ENCODE peak calls at places on chromosome 1, in eight cellular contexts. One of them, this sample, is unnamed.

GRCh38 chr1:211296396-211296795 is 30.2 kb upstream of the TRAF5 start:
- DNase-seq in activated naive CD4-positive, alpha-beta T cell treated with anti-CD3 and anti-CD28 coated beads, Interleukin-2, amount 10 ng/mL, durations not matched to agents 7 days and 5 days: no peak
- DNase-seq in Calu3: no peak
- DNase-seq in GM20000: no peak
- DNase-seq in kidney tubule cell: no peak
- DNase-seq in cardiac fibroblast: no peak
- DNase-seq in HuH-7.5: no peak
- DNase-seq in glomerular endothelial cell: no peak
- DNase-seq in this sample: no peak

GRCh38 chr1:248009681-248010080 is 3.8 kb upstream of the OR2L5 start:
- DNase-seq in activated naive CD4-positive, alpha-beta T cell treated with anti-CD3 and anti-CD28 coated beads, Interleukin-2, amount 10 ng/mL, durations not matched to agents 7 days and 5 days: no peak
- DNase-seq in Calu3: no peak
- DNase-seq in GM20000: no peak
- DNase-seq in kidney tubule cell: no peak
- DNase-seq in cardiac fibroblast: no peak
- DNase-seq in HuH-7.5: no peak
- DNase-seq in glomerular endothelial cell: no peak
- DNase-seq in this sample: no peak

GRCh38 chr1:244354810-244355278 is 96.9 kb downstream of the ADSS2 start:
- DNase-seq in activated naive CD4-positive, alpha-beta T cell treated with anti-CD3 and anti-CD28 coated beads, Interleukin-2, amount 10 ng/mL, durations not matched to agents 7 days and 5 days: no peak
- DNase-seq in Calu3: no peak
- DNase-seq in GM20000: no peak
- DNase-seq in kidney tubule cell: no peak
- DNase-seq in cardiac fibroblast: no peak
- DNase-seq in HuH-7.5: no peak
- DNase-seq in glomerular endothelial cell: no peak
- DNase-seq in this sample: no peak

GRCh38 chr1:204410764-204411450 is 710 bp downstream of the PPP1R15B start:
- DNase-seq in activated naive CD4-positive, alpha-beta T cell treated with anti-CD3 and anti-CD28 coated beads, Interleukin-2, amount 10 ng/mL, durations not matched to agents 7 days and 5 days: peak; percentile 67
- DNase-seq in Calu3: peak; percentile 57
- DNase-seq in GM20000: peak; percentile 38
- DNase-seq in kidney tubule cell: peak; percentile 53
- DNase-seq in cardiac fibroblast: peak; percentile 63
- DNase-seq in HuH-7.5: no peak
- DNase-seq in glomerular endothelial cell: no peak
- DNase-seq in this sample: peak; percentile 63

GRCh38 chr1:37306461-37306860 is 167.9 kb upstream of the ZC3H12A start:
- DNase-seq in activated naive CD4-positive, alpha-beta T cell treated with anti-CD3 and anti-CD28 coated beads, Interleukin-2, amount 10 ng/mL, durations not matched to agents 7 days and 5 days: no peak
- DNase-seq in Calu3: no peak
- DNase-seq in GM20000: no peak
- DNase-seq in kidney tubule cell: no peak
- DNase-seq in cardiac fibroblast: peak; percentile 20
- DNase-seq in HuH-7.5: no peak
- DNase-seq in glomerular endothelial cell: no peak
- DNase-seq in this sample: no peak

GRCh38 chr1:157353546-157353945 is 198.8 kb downstream of the FCRL5 start:
- DNase-seq in activated naive CD4-positive, alpha-beta T cell treated with anti-CD3 and anti-CD28 coated beads, Interleukin-2, amount 10 ng/mL, durations not matched to agents 7 days and 5 days: no peak
- DNase-seq in Calu3: no peak
- DNase-seq in GM20000: no peak
- DNase-seq in kidney tubule cell: no peak
- DNase-seq in cardiac fibroblast: no peak
- DNase-seq in HuH-7.5: no peak
- DNase-seq in glomerular endothelial cell: no peak
- DNase-seq in this sample: no peak

GRCh38 chr1:63677497-63677896 is 84.3 kb downstream of the PGM1 start:
- DNase-seq in activated naive CD4-positive, alpha-beta T cell treated with anti-CD3 and anti-CD28 coated beads, Interleukin-2, amount 10 ng/mL, durations not matched to agents 7 days and 5 days: no peak
- DNase-seq in Calu3: no peak
- DNase-seq in GM20000: no peak
- DNase-seq in kidney tubule cell: no peak
- DNase-seq in cardiac fibroblast: no peak
- DNase-seq in HuH-7.5: no peak
- DNase-seq in glomerular endothelial cell: no peak
- DNase-seq in this sample: no peak

GRCh38 chr1:160083968-160084770 is 2.8 kb downstream of the KCNJ9 start:
- DNase-seq in activated naive CD4-positive, alpha-beta T cell treated with anti-CD3 and anti-CD28 coated beads, Interleukin-2, amount 10 ng/mL, durations not matched to agents 7 days and 5 days: peak; percentile 85
- DNase-seq in Calu3: peak; percentile 67
- DNase-seq in GM20000: peak; percentile 91
- DNase-seq in kidney tubule cell: peak; percentile 79
- DNase-seq in cardiac fibroblast: peak; percentile 28
- DNase-seq in HuH-7.5: peak; percentile 80
- DNase-seq in glomerular endothelial cell: no peak
- DNase-seq in this sample: peak; percentile 64

GRCh38 chr1:153028771-153029170 is 2.2 kb upstream of the SPRR1B start:
- DNase-seq in activated naive CD4-positive, alpha-beta T cell treated with anti-CD3 and anti-CD28 coated beads, Interleukin-2, amount 10 ng/mL, durations not matched to agents 7 days and 5 days: no peak
- DNase-seq in Calu3: no peak
- DNase-seq in GM20000: no peak
- DNase-seq in kidney tubule cell: no peak
- DNase-seq in cardiac fibroblast: no peak
- DNase-seq in HuH-7.5: no peak
- DNase-seq in glomerular endothelial cell: no peak
- DNase-seq in this sample: no peak

GRCh38 chr1:53949651-53950050 is 3.5 kb downstream of the LRRC42 start:
- DNase-seq in activated naive CD4-positive, alpha-beta T cell treated with anti-CD3 and anti-CD28 coated beads, Interleukin-2, amount 10 ng/mL, durations not matched to agents 7 days and 5 days: no peak
- DNase-seq in Calu3: no peak
- DNase-seq in GM20000: no peak
- DNase-seq in kidney tubule cell: no peak
- DNase-seq in cardiac fibroblast: no peak
- DNase-seq in HuH-7.5: no peak
- DNase-seq in glomerular endothelial cell: no peak
- DNase-seq in this sample: no peak

GRCh38 chr1:154178006-154178405 is 13.9 kb downstream of the TPM3 start:
- DNase-seq in activated naive CD4-positive, alpha-beta T cell treated with anti-CD3 and anti-CD28 coated beads, Interleukin-2, amount 10 ng/mL, durations not matched to agents 7 days and 5 days: no peak
- DNase-seq in Calu3: no peak
- DNase-seq in GM20000: no peak
- DNase-seq in kidney tubule cell: no peak
- DNase-seq in cardiac fibroblast: peak; percentile 46
- DNase-seq in HuH-7.5: no peak
- DNase-seq in glomerular endothelial cell: no peak
- DNase-seq in this sample: no peak

GRCh38 chr1:160744287-160744857 is 5.3 kb downstream of the SLAMF7 start:
- DNase-seq in activated naive CD4-positive, alpha-beta T cell treated with anti-CD3 and anti-CD28 coated beads, Interleukin-2, amount 10 ng/mL, durations not matched to agents 7 days and 5 days: no peak
- DNase-seq in Calu3: no peak
- DNase-seq in GM20000: no peak
- DNase-seq in kidney tubule cell: no peak
- DNase-seq in cardiac fibroblast: no peak
- DNase-seq in HuH-7.5: no peak
- DNase-seq in glomerular endothelial cell: no peak
- DNase-seq in this sample: no peak

GRCh38 chr1:206926286-206926685 is 4.5 kb upstream of the FCMR start:
- DNase-seq in activated naive CD4-positive, alpha-beta T cell treated with anti-CD3 and anti-CD28 coated beads, Interleukin-2, amount 10 ng/mL, durations not matched to agents 7 days and 5 days: no peak
- DNase-seq in Calu3: no peak
- DNase-seq in GM20000: no peak
- DNase-seq in kidney tubule cell: no peak
- DNase-seq in cardiac fibroblast: no peak
- DNase-seq in HuH-7.5: no peak
- DNase-seq in glomerular endothelial cell: no peak
- DNase-seq in this sample: no peak

GRCh38 chr1:35925741-35926140 is 5.2 kb upstream of the AGO3 start:
- DNase-seq in activated naive CD4-positive, alpha-beta T cell treated with anti-CD3 and anti-CD28 coated beads, Interleukin-2, amount 10 ng/mL, durations not matched to agents 7 days and 5 days: no peak
- DNase-seq in Calu3: no peak
- DNase-seq in GM20000: no peak
- DNase-seq in kidney tubule cell: no peak
- DNase-seq in cardiac fibroblast: peak; percentile 93
- DNase-seq in HuH-7.5: no peak
- DNase-seq in glomerular endothelial cell: no peak
- DNase-seq in this sample: no peak

GRCh38 chr1:231584117-231584516 is 42.5 kb upstream of the DISC1 start:
- DNase-seq in activated naive CD4-positive, alpha-beta T cell treated with anti-CD3 and anti-CD28 coated beads, Interleukin-2, amount 10 ng/mL, durations not matched to agents 7 days and 5 days: no peak
- DNase-seq in Calu3: peak; percentile 18
- DNase-seq in GM20000: peak; percentile 31
- DNase-seq in kidney tubule cell: peak; percentile 63
- DNase-seq in cardiac fibroblast: peak; percentile 92
- DNase-seq in HuH-7.5: peak; percentile 28
- DNase-seq in glomerular endothelial cell: peak; percentile 66
- DNase-seq in this sample: peak; percentile 87

GRCh38 chr1:112707217-112708001 is 482 bp upstream of the RHOC start:
- DNase-seq in activated naive CD4-positive, alpha-beta T cell treated with anti-CD3 and anti-CD28 coated beads, Interleukin-2, amount 10 ng/mL, durations not matched to agents 7 days and 5 days: peak; percentile 73
- DNase-seq in Calu3: peak; percentile 86
- DNase-seq in GM20000: peak; percentile 89
- DNase-seq in kidney tubule cell: peak; percentile 92
- DNase-seq in cardiac fibroblast: peak; percentile 94
- DNase-seq in HuH-7.5: peak; percentile 96
- DNase-seq in glomerular endothelial cell: no peak
- DNase-seq in this sample: peak; percentile 94

GRCh38 chr1:25431495-25432363 is 1.0 kb downstream of the MACO1 start:
- DNase-seq in activated naive CD4-positive, alpha-beta T cell treated with anti-CD3 and anti-CD28 coated beads, Interleukin-2, amount 10 ng/mL, durations not matched to agents 7 days and 5 days: no peak
- DNase-seq in Calu3: no peak
- DNase-seq in GM20000: no peak
- DNase-seq in kidney tubule cell: no peak
- DNase-seq in cardiac fibroblast: no peak
- DNase-seq in HuH-7.5: no peak
- DNase-seq in glomerular endothelial cell: no peak
- DNase-seq in this sample: no peak

GRCh38 chr1:221858758-221859157 is 116.9 kb upstream of the DUSP10 start:
- DNase-seq in activated naive CD4-positive, alpha-beta T cell treated with anti-CD3 and anti-CD28 coated beads, Interleukin-2, amount 10 ng/mL, durations not matched to agents 7 days and 5 days: no peak
- DNase-seq in Calu3: no peak
- DNase-seq in GM20000: no peak
- DNase-seq in kidney tubule cell: peak; percentile 88
- DNase-seq in cardiac fibroblast: peak; percentile 43
- DNase-seq in HuH-7.5: no peak
- DNase-seq in glomerular endothelial cell: no peak
- DNase-seq in this sample: no peak

GRCh38 chr1:167135281-167135840 is 41.5 kb downstream of the STYXL2 start:
- DNase-seq in activated naive CD4-positive, alpha-beta T cell treated with anti-CD3 and anti-CD28 coated beads, Interleukin-2, amount 10 ng/mL, durations not matched to agents 7 days and 5 days: no peak
- DNase-seq in Calu3: no peak
- DNase-seq in GM20000: no peak
- DNase-seq in kidney tubule cell: no peak
- DNase-seq in cardiac fibroblast: no peak
- DNase-seq in HuH-7.5: no peak
- DNase-seq in glomerular endothelial cell: no peak
- DNase-seq in this sample: no peak

GRCh38 chr1:108583757-108584156 is 23.9 kb downstream of the EEIG2 start:
- DNase-seq in activated naive CD4-positive, alpha-beta T cell treated with anti-CD3 and anti-CD28 coated beads, Interleukin-2, amount 10 ng/mL, durations not matched to agents 7 days and 5 days: no peak
- DNase-seq in Calu3: no peak
- DNase-seq in GM20000: no peak
- DNase-seq in kidney tubule cell: no peak
- DNase-seq in cardiac fibroblast: peak; percentile 60
- DNase-seq in HuH-7.5: no peak
- DNase-seq in glomerular endothelial cell: no peak
- DNase-seq in this sample: no peak

GRCh38 chr1:109229531-109230127 is 15.9 kb downstream of the SARS1 start:
- DNase-seq in activated naive CD4-positive, alpha-beta T cell treated with anti-CD3 and anti-CD28 coated beads, Interleukin-2, amount 10 ng/mL, durations not matched to agents 7 days and 5 days: no peak
- DNase-seq in Calu3: no peak
- DNase-seq in GM20000: no peak
- DNase-seq in kidney tubule cell: no peak
- DNase-seq in cardiac fibroblast: no peak
- DNase-seq in HuH-7.5: no peak
- DNase-seq in glomerular endothelial cell: no peak
- DNase-seq in this sample: no peak

This sample was measured in dermis blood vessel endothelial cell.